ENCODE peak calls at places on chromosomes 2 and 18, in six cellular contexts. One of them, this sample, is unnamed.

GRCh38 chr18:36269157-36269556 is 28.4 kb upstream of the FHOD3 start:
- DNase-seq in A549: no peak
- DNase-seq in right lobe of liver: no peak
- DNase-seq in OCI-LY7: no peak
- DNase-seq in natural killer cell: no peak
- DNase-seq in stomach: no peak
- DNase-seq in this sample: no peak

GRCh38 chr2:11505652-11506610 is 27.9 kb upstream of the GREB1 start:
- DNase-seq in right lobe of liver: peak; percentile 57
- DNase-seq in natural killer cell: no peak
- DNase-seq in stomach: peak; percentile 34
- DNase-seq in A549: no peak
- DNase-seq in OCI-LY7: no peak
- DNase-seq in this sample: no peak

GRCh38 chr2:74109551-74109950 is 38.2 kb downstream of the BOLA3 start:
- DNase-seq in A549: no peak
- DNase-seq in stomach: no peak
- DNase-seq in OCI-LY7: no peak
- DNase-seq in natural killer cell: no peak
- DNase-seq in right lobe of liver: no peak
- DNase-seq in this sample: no peak

GRCh38 chr18:10234912-10235439 is 219.5 kb upstream of the APCDD1 start:
- DNase-seq in stomach: no peak
- DNase-seq in natural killer cell: no peak
- DNase-seq in right lobe of liver: no peak
- DNase-seq in OCI-LY7: no peak
- DNase-seq in A549: no peak
- DNase-seq in this sample: no peak

GRCh38 chr2:212940816-212941215 is 210.6 kb downstream of the IKZF2 start:
- DNase-seq in stomach: peak; percentile 70
- DNase-seq in natural killer cell: no peak
- DNase-seq in A549: no peak
- DNase-seq in OCI-LY7: no peak
- DNase-seq in right lobe of liver: peak; percentile 59
- DNase-seq in this sample: no peak

GRCh38 chr2:8370258-8370802 is 311.5 kb upstream of the ID2 start:
- DNase-seq in natural killer cell: no peak
- DNase-seq in OCI-LY7: peak; percentile 50
- DNase-seq in stomach: no peak
- DNase-seq in right lobe of liver: no peak
- DNase-seq in A549: no peak
- DNase-seq in this sample: no peak

GRCh38 chr2:237535385-237536082 is 30.8 kb upstream of the PRLH start:
- DNase-seq in stomach: no peak
- DNase-seq in A549: no peak
- DNase-seq in OCI-LY7: no peak
- DNase-seq in natural killer cell: no peak
- DNase-seq in right lobe of liver: no peak
- DNase-seq in this sample: no peak

GRCh38 chr18:2104620-2105462 is 466.5 kb downstream of the METTL4 start:
- DNase-seq in A549: peak; percentile 28
- DNase-seq in OCI-LY7: peak; percentile 69
- DNase-seq in stomach: peak; percentile 64
- DNase-seq in natural killer cell: peak; percentile 26
- DNase-seq in right lobe of liver: peak; percentile 57
- DNase-seq in this sample: peak; percentile 61

GRCh38 chr2:159738509-159739390 is 26.4 kb downstream of the MARCHF7 start:
- DNase-seq in OCI-LY7: no peak
- DNase-seq in A549: no peak
- DNase-seq in stomach: no peak
- DNase-seq in right lobe of liver: no peak
- DNase-seq in natural killer cell: no peak
- DNase-seq in this sample: no peak

GRCh38 chr2:29589440-29590103 is 331.8 kb downstream of the ALK start:
- DNase-seq in OCI-LY7: no peak
- DNase-seq in natural killer cell: no peak
- DNase-seq in stomach: no peak
- DNase-seq in A549: no peak
- DNase-seq in right lobe of liver: peak; percentile 78
- DNase-seq in this sample: no peak

GRCh38 chr2:233418052-233418760 is 63.9 kb downstream of the DGKD start:
- DNase-seq in right lobe of liver: no peak
- DNase-seq in natural killer cell: no peak
- DNase-seq in A549: no peak
- DNase-seq in stomach: peak; percentile 59
- DNase-seq in OCI-LY7: peak; percentile 29
- DNase-seq in this sample: no peak

GRCh38 chr2:231780123-231780908 is 766 bp downstream of the PDE6D start:
- DNase-seq in A549: no peak
- DNase-seq in natural killer cell: no peak
- DNase-seq in OCI-LY7: no peak
- DNase-seq in stomach: no peak
- DNase-seq in right lobe of liver: peak; percentile 47
- DNase-seq in this sample: peak; percentile 20

GRCh38 chr18:37654034-37654433 is 88.4 kb upstream of the CELF4 start:
- DNase-seq in right lobe of liver: no peak
- DNase-seq in A549: no peak
- DNase-seq in stomach: no peak
- DNase-seq in natural killer cell: no peak
- DNase-seq in OCI-LY7: no peak
- DNase-seq in this sample: no peak

GRCh38 chr2:215882689-215883088 is 130.7 kb downstream of the MREG start:
- DNase-seq in stomach: no peak
- DNase-seq in A549: no peak
- DNase-seq in right lobe of liver: no peak
- DNase-seq in OCI-LY7: no peak
- DNase-seq in natural killer cell: no peak
- DNase-seq in this sample: no peak

GRCh38 chr2:153163055-153163454 is 315.5 kb downstream of the RPRM start:
- DNase-seq in right lobe of liver: no peak
- DNase-seq in OCI-LY7: peak; percentile 15
- DNase-seq in natural killer cell: no peak
- DNase-seq in A549: no peak
- DNase-seq in stomach: no peak
- DNase-seq in this sample: peak; percentile 16

GRCh38 chr2:73830871-73831401 is 2.2 kb downstream of the STAMBP start:
- DNase-seq in OCI-LY7: no peak
- DNase-seq in right lobe of liver: no peak
- DNase-seq in natural killer cell: no peak
- DNase-seq in A549: no peak
- DNase-seq in stomach: no peak
- DNase-seq in this sample: no peak

GRCh38 chr2:75728614-75729419 is 18.1 kb upstream of the GCFC2 start:
- DNase-seq in OCI-LY7: no peak
- DNase-seq in natural killer cell: no peak
- DNase-seq in stomach: no peak
- DNase-seq in right lobe of liver: no peak
- DNase-seq in A549: no peak
- DNase-seq in this sample: no peak

GRCh38 chr2:159082119-159082518 is 113.7 kb downstream of the TANC1 start:
- DNase-seq in OCI-LY7: no peak
- DNase-seq in natural killer cell: no peak
- DNase-seq in right lobe of liver: no peak
- DNase-seq in stomach: no peak
- DNase-seq in A549: no peak
- DNase-seq in this sample: no peak

GRCh38 chr2:144659731-144660275 is 139.9 kb upstream of the ZEB2 start:
- DNase-seq in right lobe of liver: no peak
- DNase-seq in A549: no peak
- DNase-seq in stomach: peak; percentile 29
- DNase-seq in natural killer cell: peak; percentile 82
- DNase-seq in OCI-LY7: no peak
- DNase-seq in this sample: no peak

GRCh38 chr2:237603049-237603717 is 12.6 kb upstream of the RAB17 start:
- DNase-seq in right lobe of liver: no peak
- DNase-seq in OCI-LY7: no peak
- DNase-seq in stomach: no peak
- DNase-seq in A549: no peak
- DNase-seq in natural killer cell: no peak
- DNase-seq in this sample: no peak

GRCh38 chr2:10575566-10576300 is 114.0 kb downstream of the NOL10 start:
- DNase-seq in stomach: no peak
- DNase-seq in natural killer cell: no peak
- DNase-seq in right lobe of liver: no peak
- DNase-seq in OCI-LY7: no peak
- DNase-seq in A549: peak; percentile 48
- DNase-seq in this sample: no peak

GRCh38 chr2:79938648-79939047 is 365.9 kb downstream of the LRRTM1 start:
- DNase-seq in natural killer cell: no peak
- DNase-seq in stomach: no peak
- DNase-seq in OCI-LY7: no peak
- DNase-seq in right lobe of liver: no peak
- DNase-seq in A549: no peak
- DNase-seq in this sample: no peak

GRCh38 chr2:111975053-111975552 is 76.7 kb downstream of the MERTK start:
- DNase-seq in stomach: peak; percentile 61
- DNase-seq in natural killer cell: no peak
- DNase-seq in right lobe of liver: no peak
- DNase-seq in A549: peak; percentile 33
- DNase-seq in OCI-LY7: no peak
- DNase-seq in this sample: no peak

GRCh38 chr2:35428548-35428947 is 927.0 kb upstream of the CRIM1 start:
- DNase-seq in stomach: peak; percentile 32
- DNase-seq in right lobe of liver: no peak
- DNase-seq in OCI-LY7: peak; percentile 32
- DNase-seq in A549: no peak
- DNase-seq in natural killer cell: no peak
- DNase-seq in this sample: peak; percentile 12

GRCh38 chr2:164692114-164692513 is 70.8 kb upstream of the GRB14 start:
- DNase-seq in stomach: no peak
- DNase-seq in OCI-LY7: no peak
- DNase-seq in natural killer cell: no peak
- DNase-seq in right lobe of liver: no peak
- DNase-seq in A549: no peak
- DNase-seq in this sample: no peak

GRCh38 chr18:67845035-67845434 is 328.5 kb upstream of the DSEL start:
- DNase-seq in OCI-LY7: no peak
- DNase-seq in right lobe of liver: no peak
- DNase-seq in natural killer cell: no peak
- DNase-seq in stomach: no peak
- DNase-seq in A549: no peak
- DNase-seq in this sample: no peak

DNA sequence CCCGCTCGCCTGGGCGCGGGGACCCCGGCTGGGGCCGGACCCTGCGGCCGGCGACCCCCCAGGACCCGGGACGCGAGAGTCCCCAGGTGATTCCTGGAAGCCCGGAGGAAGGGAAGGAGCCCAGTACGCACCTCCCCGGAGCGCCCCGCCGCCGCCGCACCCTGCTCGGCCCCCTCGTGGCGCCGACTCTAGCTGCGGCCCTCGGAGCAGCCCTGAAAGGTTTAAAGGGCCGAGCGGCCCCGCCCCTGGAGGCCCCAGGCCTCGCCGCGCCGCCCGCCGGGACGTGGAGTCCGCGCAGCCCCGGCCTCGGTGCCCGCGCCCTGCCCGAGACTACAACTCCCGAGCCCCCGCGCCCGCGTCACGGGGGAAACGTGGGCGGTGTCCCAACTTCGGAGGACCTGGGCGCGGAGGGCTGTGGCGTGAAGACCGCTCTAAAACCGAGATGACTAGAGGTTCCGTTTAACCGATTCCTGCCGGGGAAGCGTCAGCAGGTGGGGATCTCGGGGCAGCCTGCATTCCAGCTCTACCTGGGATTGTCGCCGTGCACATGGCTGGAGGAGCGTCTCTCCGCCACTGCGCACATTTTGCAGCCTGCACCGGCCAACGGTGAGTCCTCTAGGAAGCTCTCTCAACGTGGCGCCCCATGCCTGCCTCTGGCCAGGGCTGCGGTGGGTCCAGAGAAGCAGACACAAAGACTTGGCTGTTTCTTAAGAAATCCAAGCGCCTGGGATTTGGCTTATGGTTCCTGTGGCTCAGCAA is at the start of gene TMEM150A:
- DNase-seq in stomach: peak; percentile 96
- DNase-seq in A549: peak; percentile 83
- DNase-seq in natural killer cell: peak; percentile 82
- DNase-seq in OCI-LY7: peak; percentile 92
- DNase-seq in right lobe of liver: peak; percentile 97
- DNase-seq in this sample: peak; percentile 93
- TF ChIP-seq CTCF in stomach: no peak
- TF ChIP-seq CTCF in A549: peak; percentile 17
- TF ChIP-seq CTCF in natural killer cell: peak; percentile 40
- TF ChIP-seq CTCF in OCI-LY7: peak; percentile 53
- TF ChIP-seq CTCF in right lobe of liver: peak; percentile 41
- TF ChIP-seq CTCF in this sample: peak; percentile 30

DNA sequence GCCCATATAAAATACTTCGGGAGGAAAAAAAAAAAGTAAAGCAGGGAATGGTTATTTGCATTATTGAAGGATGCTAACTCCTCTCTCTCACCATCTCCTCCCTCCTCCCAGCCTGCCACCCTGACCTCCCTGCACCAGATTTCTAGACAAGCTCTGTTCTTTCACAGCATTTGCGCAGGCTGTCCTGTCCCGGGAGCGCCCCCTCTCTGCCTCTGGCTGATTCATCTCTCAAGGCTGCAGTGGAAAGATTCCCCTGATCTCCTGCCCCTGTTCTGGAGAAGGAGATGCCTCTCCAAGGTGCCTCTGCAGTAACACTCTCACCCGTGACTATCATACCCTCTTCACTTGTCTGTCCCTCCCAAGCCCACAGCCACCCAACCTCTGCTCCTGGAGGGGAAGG is 38.5 kb downstream of the COL4A4 start:
- DNase-seq in natural killer cell: no peak
- DNase-seq in stomach: no peak
- DNase-seq in right lobe of liver: no peak
- DNase-seq in A549: no peak
- DNase-seq in OCI-LY7: no peak
- DNase-seq in this sample: no peak
- TF ChIP-seq CTCF in natural killer cell: no peak
- TF ChIP-seq CTCF in stomach: no peak
- TF ChIP-seq CTCF in right lobe of liver: no peak
- TF ChIP-seq CTCF in A549: no peak
- TF ChIP-seq CTCF in OCI-LY7: peak; percentile 19
- TF ChIP-seq CTCF in this sample: no peak

GRCh38 chr2:120546077-120546864 is 189.4 kb upstream of the GLI2 start:
- DNase-seq in OCI-LY7: no peak
- DNase-seq in A549: no peak
- DNase-seq in right lobe of liver: peak; percentile 76
- DNase-seq in natural killer cell: no peak
- DNase-seq in stomach: no peak
- DNase-seq in this sample: no peak
- TF ChIP-seq CTCF in OCI-LY7: no peak
- TF ChIP-seq CTCF in A549: no peak
- TF ChIP-seq CTCF in right lobe of liver: no peak
- TF ChIP-seq CTCF in natural killer cell: no peak
- TF ChIP-seq CTCF in stomach: no peak
- TF ChIP-seq CTCF in this sample: no peak

GRCh38 chr2:126507425-126507867 is 148.5 kb upstream of the GYPC start:
- DNase-seq in right lobe of liver: no peak
- DNase-seq in stomach: no peak
- DNase-seq in OCI-LY7: no peak
- DNase-seq in A549: no peak
- DNase-seq in natural killer cell: no peak
- DNase-seq in this sample: no peak

GRCh38 chr2:126503476-126503875 is 152.5 kb upstream of the GYPC start:
- DNase-seq in stomach: no peak
- DNase-seq in natural killer cell: no peak
- DNase-seq in OCI-LY7: no peak
- DNase-seq in A549: no peak
- DNase-seq in right lobe of liver: no peak
- DNase-seq in this sample: no peak

GRCh38 chr2:126506786-126507185 is 149.2 kb upstream of the GYPC start:
- DNase-seq in right lobe of liver: no peak
- DNase-seq in stomach: no peak
- DNase-seq in OCI-LY7: no peak
- DNase-seq in natural killer cell: no peak
- DNase-seq in A549: no peak
- DNase-seq in this sample: no peak

GRCh38 chr2:126504953-126505352 is 151.0 kb upstream of the GYPC start:
- DNase-seq in stomach: no peak
- DNase-seq in natural killer cell: no peak
- DNase-seq in OCI-LY7: no peak
- DNase-seq in right lobe of liver: no peak
- DNase-seq in A549: no peak
- DNase-seq in this sample: no peak
- TF ChIP-seq CTCF in stomach: no peak
- TF ChIP-seq CTCF in natural killer cell: no peak
- TF ChIP-seq CTCF in OCI-LY7: no peak
- TF ChIP-seq CTCF in right lobe of liver: no peak
- TF ChIP-seq CTCF in A549: no peak
- TF ChIP-seq CTCF in this sample: no peak